ENCODE peak calls at places on chromosomes 16 and 17, in five cellular contexts. J, N, S, R and G are unnamed samples.

GRCh38 chr16:9446471-9447194 is 355.2 kb downstream of the HAPSTR1 start:
- DNase-seq in J (no peak), N (no peak), S (no peak), R (no peak), G (no peak)

GRCh38 chr17:63538693-63539595 is 11.3 kb upstream of the DCAF7 start:
- DNase-seq in J (no peak), N (no peak), S (no peak), R (no peak), G (no peak)

GRCh38 chr17:50020841-50021599 is 26.0 kb upstream of the DLX3 start:
- DNase-seq in J (no peak), N (peak), S (no peak), R (no peak), G (no peak)

GRCh38 chr17:35901776-35902175 is 21.6 kb upstream of the CCL5 start:
- DNase-seq in J (no peak), N (no peak), S (no peak), R (peak), G (no peak)

GRCh38 chr16:78210305-78210704 is 110.9 kb downstream of the WWOX start:
- DNase-seq in J (peak), N (no peak), S (no peak), R (peak), G (no peak)

GRCh38 chr16:83247767-83248372 is 559.9 kb upstream of the HSBP1 start:
- DNase-seq in J (no peak), N (no peak), S (no peak), R (no peak), G (no peak)

GRCh38 chr17:76447931-76448652 is 4.9 kb downstream of the UBE2O start:
- DNase-seq in J (peak), N (no peak), S (peak), R (peak), G (no peak)

GRCh38 chr17:44941712-44942331 is 5.8 kb downstream of the KIF18B start:
- DNase-seq in J (no peak), N (no peak), S (no peak), R (no peak), G (no peak)

GRCh38 chr17:13256545-13256944 is 238.7 kb upstream of the ELAC2 start:
- DNase-seq in J (no peak), N (no peak), S (no peak), R (no peak), G (no peak)

GRCh38 chr16:87924041-87924851 is 12.1 kb downstream of the CA5A start:
- DNase-seq in J (no peak), N (no peak), S (no peak), R (no peak), G (no peak)

GRCh38 chr17:35056013-35056412 is 7.5 kb downstream of the RFFL start:
- DNase-seq in J (no peak), N (no peak), S (no peak), R (no peak), G (no peak)

GRCh38 chr17:13337864-13338371 is 263.8 kb downstream of the HS3ST3A1 start:
- DNase-seq in J (peak), N (no peak), S (peak), R (peak), G (no peak)

GRCh38 chr17:81250286-81251090 is 11.4 kb downstream of the NDUFAF8 start:
- DNase-seq in J (no peak), N (no peak), S (no peak), R (no peak), G (no peak)

GRCh38 chr17:9973689-9974459 is 68.8 kb upstream of the RCVRN start:
- DNase-seq in J (no peak), N (no peak), S (no peak), R (peak), G (no peak)

GRCh38 chr16:87384162-87384999 is 805 bp upstream of the FBXO31 start:
- DNase-seq in J (no peak), N (no peak), S (no peak), R (no peak), G (no peak)

GRCh38 chr17:54968954-54969400 is 412 bp downstream of the STXBP4 start:
- DNase-seq in J (peak), N (no peak), S (peak), R (peak), G (no peak)

GRCh38 chr17:33949100-33949499 is 306.0 kb upstream of the CCL2 start:
- DNase-seq in J (no peak), N (peak), S (peak), R (no peak), G (no peak)

GRCh38 chr16:85204242-85205010 is 92.2 kb upstream of the CIBAR2 start:
- DNase-seq in J (peak), N (no peak), S (peak), R (peak), G (no peak)

GRCh38 chr16:69709456-69710084 is 16.8 kb downstream of the NQO1 start:
- DNase-seq in J (peak), N (peak), S (peak), R (peak), G (no peak)

GRCh38 chr16:62805221-62805857 is 769.1 kb upstream of the CDH8 start:
- DNase-seq in J (no peak), N (no peak), S (no peak), R (no peak), G (no peak)

GRCh38 chr17:21277332-21277731 is 7.2 kb upstream of the MAP2K3 start:
- DNase-seq in J (no peak), N (no peak), S (no peak), R (no peak), G (no peak)

GRCh38 chr16:85347213-85347591 is 234.9 kb upstream of the CIBAR2 start:
- DNase-seq in J (no peak), N (no peak), S (no peak), R (no peak), G (no peak)

GRCh38 chr17:43636446-43636845 is 25.3 kb downstream of the MEOX1 start:
- DNase-seq in J (no peak), N (no peak), S (no peak), R (no peak), G (no peak)

GRCh38 chr17:9645858-9646555 is 690 bp downstream of the USP43 start:
- DNase-seq in J (no peak), N (peak), S (no peak), R (no peak), G (no peak)

GRCh38 chr16:31201511-31202401 is 804 bp downstream of the PYCARD start:
- DNase-seq in J (no peak), N (peak), S (no peak), R (no peak), G (no peak)

GRCh38 chr17:63956296-63956920 is 16.3 kb downstream of the SCN4A start:
- DNase-seq in J (peak), N (no peak), S (peak), R (peak), G (no peak)

GRCh38 chr16:31362476-31363405 is 7.8 kb downstream of the ITGAX start:
- DNase-seq in J (no peak), N (no peak), S (no peak), R (no peak), G (no peak)

GRCh38 chr17:80791758-80792284 is 199.8 kb upstream of the CHMP6 start:
- DNase-seq in J (peak), N (peak), S (peak), R (peak), G (peak)

GRCh38 chr16:83926726-83927397 is 26.2 kb upstream of the OSGIN1 start:
- DNase-seq in J (peak), N (peak), S (peak), R (peak), G (peak)

GRCh38 chr16:66426112-66427035 is 721 bp upstream of the BEAN1 start:
- DNase-seq in J (no peak), N (peak), S (no peak), R (no peak), G (no peak)

GRCh38 chr16:14307623-14308356 is 236.7 kb downstream of the MRTFB start:
- DNase-seq in J (peak), N (no peak), S (peak), R (peak), G (no peak)

GRCh38 chr17:69954241-69954933 is 120.6 kb upstream of the KCNJ16 start:
- DNase-seq in J (no peak), N (no peak), S (no peak), R (no peak), G (no peak)

GRCh38 chr17:14303343-14304221 is 2.7 kb downstream of the HS3ST3B1 start:
- DNase-seq in J (peak), N (peak), S (no peak), R (peak), G (no peak)

GRCh38 chr17:78289802-78290363 is 58.5 kb downstream of the TMEM235 start:
- DNase-seq in J (peak), N (peak), S (peak), R (peak), G (peak)
- TF ChIP-seq CTCF in J (peak), N (no peak), S (peak), R (peak), G (peak)

GRCh38 chr17:39872700-39873099 is 4.7 kb downstream of the ZPBP2 start:
- DNase-seq in J (peak), N (no peak), S (peak), R (no peak), G (no peak)
- TF ChIP-seq CTCF in J (peak), N (no peak), S (peak), R (no peak), G (peak)

GRCh38 chr17:18194394-18194793 is 10.8 kb downstream of the ALKBH5 start:
- DNase-seq in J (no peak), N (no peak), S (no peak), R (no peak), G (no peak)

GRCh38 chr17:18190629-18191028 is 7.0 kb downstream of the ALKBH5 start:
- DNase-seq in J (peak), N (no peak), S (no peak), R (no peak), G (no peak)

GRCh38 chr17:18194804-18195203 is 11.2 kb downstream of the ALKBH5 start:
- DNase-seq in J (no peak), N (no peak), S (no peak), R (no peak), G (no peak)

GRCh38 chr17:18191071-18191667 is 7.5 kb downstream of the ALKBH5 start:
- DNase-seq in J (peak), N (no peak), S (no peak), R (peak), G (peak)

GRCh38 chr17:18191967-18192366 is 8.3 kb downstream of the ALKBH5 start:
- DNase-seq in J (peak), N (no peak), S (no peak), R (no peak), G (no peak)
- TF ChIP-seq CTCF in J (peak), N (no peak), S (peak), R (peak), G (no peak)

GRCh38 chr16:89491238-89491869 is 993 bp upstream of the ANKRD11 start:
- DNase-seq in J (peak), N (no peak), S (peak), R (peak), G (no peak)
- TF ChIP-seq CTCF in J (peak), N (no peak), S (peak), R (peak), G (peak)

GRCh38 chr17:82668631-82669099 is 20.4 kb upstream of the WDR45B start:
- DNase-seq in J (no peak), N (no peak), S (peak), R (peak), G (no peak)
- TF ChIP-seq CTCF in J (no peak), N (no peak), S (peak), R (peak), G (peak)

GRCh38 chr16:17108596-17108995 is 362.2 kb downstream of the XYLT1 start:
- DNase-seq in J (no peak), N (peak), S (no peak), R (no peak), G (no peak)

GRCh38 chr16:17105239-17105721 is 365.5 kb downstream of the XYLT1 start:
- DNase-seq in J (peak), N (peak), S (peak), R (peak), G (no peak)

GRCh38 chr16:17107450-17107849 is 363.3 kb downstream of the XYLT1 start:
- DNase-seq in J (no peak), N (peak), S (no peak), R (no peak), G (no peak)

GRCh38 chr16:17106243-17106791 is 364.4 kb downstream of the XYLT1 start:
- DNase-seq in J (no peak), N (peak), S (no peak), R (no peak), G (no peak)

GRCh38 chr16:17109413-17109812 is 361.3 kb downstream of the XYLT1 start:
- DNase-seq in J (no peak), N (peak), S (no peak), R (no peak), G (no peak)
- TF ChIP-seq CTCF in J (no peak), N (no peak), S (no peak), R (no peak), G (no peak)

DNA sequence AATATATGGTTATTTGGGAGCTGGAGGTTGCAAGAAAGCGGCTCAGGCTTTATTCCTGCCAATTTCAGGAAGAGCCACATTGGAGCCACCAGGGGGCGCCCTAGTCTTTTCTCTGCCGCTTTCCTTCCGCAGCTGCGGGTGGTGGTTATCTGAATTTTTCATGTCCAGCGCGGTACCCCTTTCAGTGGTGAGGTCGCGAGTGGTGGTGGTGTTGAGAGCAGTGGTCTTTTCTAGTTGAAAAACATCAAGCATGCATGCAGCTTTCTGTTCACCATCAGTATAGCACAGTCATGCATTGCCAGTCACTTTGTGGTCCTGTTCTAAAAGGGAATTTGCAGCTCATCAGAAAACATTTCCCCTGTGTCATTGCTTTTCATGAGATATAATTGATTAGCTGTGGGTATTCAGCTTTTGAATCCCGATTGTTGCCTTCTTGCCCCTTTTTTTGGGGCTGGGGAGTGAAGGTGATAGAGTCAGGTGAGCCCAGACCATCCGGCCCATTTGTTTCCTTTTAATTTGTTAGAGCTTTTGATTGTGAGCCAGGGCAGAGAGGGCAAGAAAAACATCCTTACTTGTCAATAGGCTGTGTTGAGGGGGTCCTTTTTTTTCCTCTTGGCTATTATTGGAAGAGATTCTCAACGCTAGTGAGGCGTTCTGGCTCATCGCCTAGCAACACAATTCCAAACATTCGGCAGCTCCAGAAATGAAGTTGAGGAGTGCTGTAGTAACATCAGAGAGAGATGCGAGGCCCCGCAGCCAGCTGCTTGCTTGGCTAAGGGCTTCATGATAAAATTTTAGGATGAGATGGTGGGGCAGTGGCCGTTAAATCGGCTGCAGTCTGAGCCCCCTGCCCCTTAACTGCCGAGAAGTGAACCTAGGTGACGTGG is 119.0 kb downstream of the SNX29 start:
- DNase-seq in J (peak), N (peak), S (peak), R (peak), G (no peak)
- TF ChIP-seq CTCF in J (peak), N (no peak), S (peak), R (peak), G (peak)